ENCODE peak calls at places on chromosomes 6 and 20, in six cellular contexts. One of them, this sample, is unnamed.

GRCh38 chr6:73523434-73524123 is 2.7 kb upstream of the EEF1A1 start:
- DNase-seq in CD8-positive, alpha-beta T cell: peak; percentile 86
- DNase-seq in right atrium auricular region: peak; percentile 65
- DNase-seq in SK-N-SH: no peak
- DNase-seq in vagina: no peak
- DNase-seq in lung: peak; percentile 78
- DNase-seq in this sample: no peak

GRCh38 chr20:55782861-55783260 is 222.5 kb downstream of the CBLN4 start:
- DNase-seq in CD8-positive, alpha-beta T cell: no peak
- DNase-seq in lung: no peak
- DNase-seq in vagina: no peak
- DNase-seq in SK-N-SH: peak; percentile 21
- DNase-seq in right atrium auricular region: no peak
- DNase-seq in this sample: no peak

GRCh38 chr6:27743787-27744186 is 168.4 kb downstream of the OR2B2 start:
- DNase-seq in CD8-positive, alpha-beta T cell: no peak
- DNase-seq in vagina: no peak
- DNase-seq in SK-N-SH: no peak
- DNase-seq in lung: no peak
- DNase-seq in right atrium auricular region: no peak
- DNase-seq in this sample: no peak

GRCh38 chr6:149476789-149477455 is 7.9 kb downstream of the ZC3H12D start:
- DNase-seq in vagina: no peak
- DNase-seq in lung: no peak
- DNase-seq in SK-N-SH: no peak
- DNase-seq in CD8-positive, alpha-beta T cell: no peak
- DNase-seq in right atrium auricular region: no peak
- DNase-seq in this sample: no peak

GRCh38 chr6:148998704-148999103 is 251.9 kb downstream of the UST start:
- DNase-seq in CD8-positive, alpha-beta T cell: no peak
- DNase-seq in right atrium auricular region: no peak
- DNase-seq in lung: no peak
- DNase-seq in SK-N-SH: no peak
- DNase-seq in vagina: no peak
- DNase-seq in this sample: no peak

GRCh38 chr6:42453649-42454427 is 2.1 kb upstream of the TRERF1 start:
- DNase-seq in lung: no peak
- DNase-seq in vagina: no peak
- DNase-seq in SK-N-SH: peak; percentile 43
- DNase-seq in right atrium auricular region: no peak
- DNase-seq in CD8-positive, alpha-beta T cell: peak; percentile 57
- DNase-seq in this sample: no peak

GRCh38 chr6:103142902-103143301 is 1716.8 kb downstream of the HACE1 start:
- DNase-seq in CD8-positive, alpha-beta T cell: no peak
- DNase-seq in lung: no peak
- DNase-seq in right atrium auricular region: no peak
- DNase-seq in SK-N-SH: peak; percentile 20
- DNase-seq in vagina: no peak
- DNase-seq in this sample: no peak

GRCh38 chr6:158506577-158506976 is 53.3 kb upstream of the TMEM181 start:
- DNase-seq in lung: no peak
- DNase-seq in vagina: no peak
- DNase-seq in right atrium auricular region: peak; percentile 9
- DNase-seq in SK-N-SH: peak; percentile 69
- DNase-seq in CD8-positive, alpha-beta T cell: peak; percentile 34
- DNase-seq in this sample: no peak

GRCh38 chr6:17656644-17657043 is 50.1 kb downstream of the NUP153 start:
- DNase-seq in CD8-positive, alpha-beta T cell: no peak
- DNase-seq in SK-N-SH: no peak
- DNase-seq in lung: no peak
- DNase-seq in right atrium auricular region: no peak
- DNase-seq in vagina: no peak
- DNase-seq in this sample: no peak

GRCh38 chr6:13368079-13368478 is 39.7 kb upstream of the TBC1D7 start:
- DNase-seq in right atrium auricular region: no peak
- DNase-seq in vagina: no peak
- DNase-seq in CD8-positive, alpha-beta T cell: no peak
- DNase-seq in SK-N-SH: peak; percentile 32
- DNase-seq in lung: no peak
- DNase-seq in this sample: no peak

GRCh38 chr6:73565767-73566485 is 45.1 kb upstream of the EEF1A1 start:
- DNase-seq in SK-N-SH: no peak
- DNase-seq in CD8-positive, alpha-beta T cell: no peak
- DNase-seq in right atrium auricular region: no peak
- DNase-seq in lung: no peak
- DNase-seq in vagina: no peak
- DNase-seq in this sample: no peak

GRCh38 chr6:169643521-169643920 is 58.3 kb downstream of the WDR27 start:
- DNase-seq in vagina: no peak
- DNase-seq in CD8-positive, alpha-beta T cell: no peak
- DNase-seq in SK-N-SH: no peak
- DNase-seq in right atrium auricular region: no peak
- DNase-seq in lung: no peak
- DNase-seq in this sample: no peak
- TF ChIP-seq CTCF in vagina: no peak
- TF ChIP-seq CTCF in CD8-positive, alpha-beta T cell: no peak
- TF ChIP-seq CTCF in SK-N-SH: no peak
- TF ChIP-seq CTCF in right atrium auricular region: no peak
- TF ChIP-seq CTCF in lung: no peak
- TF ChIP-seq CTCF in this sample: no peak

GRCh38 chr6:127290391-127290963 is 23.8 kb downstream of the RNF146 start:
- DNase-seq in lung: no peak
- DNase-seq in CD8-positive, alpha-beta T cell: no peak
- DNase-seq in vagina: no peak
- DNase-seq in SK-N-SH: no peak
- DNase-seq in right atrium auricular region: no peak
- DNase-seq in this sample: no peak
- H3K27ac ChIP-seq in lung: no peak overlapping the region
- H3K27ac ChIP-seq in CD8-positive, alpha-beta T cell: no peak overlapping the region
- H3K27ac ChIP-seq in vagina: no peak overlapping the region
- H3K27ac ChIP-seq in SK-N-SH: no peak overlapping the region
- H3K27ac ChIP-seq in right atrium auricular region: no peak overlapping the region
- H3K27ac ChIP-seq in this sample: no peak overlapping the region

GRCh38 chr6:32175711-32176475 is at the start of gene AGPAT1:
- DNase-seq in vagina: no peak
- DNase-seq in SK-N-SH: peak; percentile 97
- DNase-seq in CD8-positive, alpha-beta T cell: peak; percentile 97
- DNase-seq in right atrium auricular region: peak; percentile 94
- DNase-seq in lung: peak; percentile 96
- DNase-seq in this sample: peak; percentile 96

GRCh38 chr6:32175322-32175710 is 568 bp downstream of the AGPAT1 start:
- DNase-seq in lung: no peak
- DNase-seq in SK-N-SH: no peak
- DNase-seq in vagina: no peak
- DNase-seq in right atrium auricular region: no peak
- DNase-seq in CD8-positive, alpha-beta T cell: no peak
- DNase-seq in this sample: no peak

GRCh38 chr6:32176476-32177181 is 745 bp upstream of the AGPAT1 start:
- DNase-seq in lung: no peak
- DNase-seq in SK-N-SH: no peak
- DNase-seq in right atrium auricular region: no peak
- DNase-seq in vagina: no peak
- DNase-seq in CD8-positive, alpha-beta T cell: no peak
- DNase-seq in this sample: no peak

GRCh38 chr6:32173051-32173727 is 2.7 kb downstream of the AGPAT1 start:
- DNase-seq in vagina: no peak
- DNase-seq in right atrium auricular region: no peak
- DNase-seq in lung: no peak
- DNase-seq in SK-N-SH: no peak
- DNase-seq in CD8-positive, alpha-beta T cell: no peak
- DNase-seq in this sample: no peak

DNA sequence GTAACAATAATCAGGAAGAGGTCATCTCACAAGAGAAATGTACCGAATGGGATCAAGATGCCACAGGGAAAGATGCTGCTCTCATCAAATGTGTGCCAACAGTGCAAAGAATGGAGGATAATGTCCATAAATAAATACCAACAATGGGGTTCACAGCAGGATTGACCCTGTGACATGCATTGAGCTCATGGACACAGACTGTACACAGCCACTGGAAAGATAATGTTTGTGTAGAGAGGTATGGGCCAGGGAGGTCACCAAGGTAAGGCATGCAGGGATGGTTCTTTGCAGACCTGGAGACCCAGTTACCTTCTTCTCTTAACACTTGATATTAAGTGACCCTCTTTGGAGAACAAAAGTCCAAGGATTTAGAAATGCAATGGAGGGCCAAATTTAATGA is 1.5 kb downstream of the AGPAT1 start:
- DNase-seq in right atrium auricular region: no peak
- DNase-seq in CD8-positive, alpha-beta T cell: no peak
- DNase-seq in lung: no peak
- DNase-seq in SK-N-SH: no peak
- DNase-seq in vagina: no peak
- DNase-seq in this sample: no peak
- H3K4me3 ChIP-seq in right atrium auricular region: no peak overlapping the region
- H3K4me3 ChIP-seq in CD8-positive, alpha-beta T cell: no peak overlapping the region
- H3K4me3 ChIP-seq in lung: no peak overlapping the region
- H3K4me3 ChIP-seq in SK-N-SH: no peak overlapping the region
- H3K4me3 ChIP-seq in vagina: no peak overlapping the region
- H3K4me3 ChIP-seq in this sample: no peak overlapping the region

DNA sequence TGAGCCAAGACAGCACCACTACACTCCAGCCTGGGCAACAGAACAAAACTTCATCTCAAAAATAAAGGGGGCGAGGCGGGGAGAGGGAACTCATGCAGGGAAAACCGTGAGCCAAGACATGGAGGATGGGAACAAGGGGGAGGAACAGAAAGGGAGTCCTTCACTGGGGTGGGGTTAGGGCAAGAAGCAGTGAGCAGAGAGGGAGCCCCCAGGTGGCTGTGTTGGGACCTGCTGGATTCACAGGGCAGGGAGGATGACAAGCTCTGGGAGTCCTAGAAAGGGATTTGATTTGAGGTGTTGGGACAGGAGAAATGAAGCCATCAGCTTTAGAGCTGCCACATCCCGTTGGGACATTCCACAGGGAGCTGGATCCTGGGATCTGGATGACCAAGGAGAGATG is 90.6 kb upstream of the TOP1 start:
- DNase-seq in lung: no peak
- DNase-seq in vagina: no peak
- DNase-seq in right atrium auricular region: no peak
- DNase-seq in SK-N-SH: no peak
- DNase-seq in CD8-positive, alpha-beta T cell: no peak
- DNase-seq in this sample: no peak
- TF ChIP-seq CTCF in lung: no peak
- TF ChIP-seq CTCF in vagina: no peak
- TF ChIP-seq CTCF in right atrium auricular region: no peak
- TF ChIP-seq CTCF in SK-N-SH: no peak
- TF ChIP-seq CTCF in CD8-positive, alpha-beta T cell: no peak
- TF ChIP-seq CTCF in this sample: no peak

DNA sequence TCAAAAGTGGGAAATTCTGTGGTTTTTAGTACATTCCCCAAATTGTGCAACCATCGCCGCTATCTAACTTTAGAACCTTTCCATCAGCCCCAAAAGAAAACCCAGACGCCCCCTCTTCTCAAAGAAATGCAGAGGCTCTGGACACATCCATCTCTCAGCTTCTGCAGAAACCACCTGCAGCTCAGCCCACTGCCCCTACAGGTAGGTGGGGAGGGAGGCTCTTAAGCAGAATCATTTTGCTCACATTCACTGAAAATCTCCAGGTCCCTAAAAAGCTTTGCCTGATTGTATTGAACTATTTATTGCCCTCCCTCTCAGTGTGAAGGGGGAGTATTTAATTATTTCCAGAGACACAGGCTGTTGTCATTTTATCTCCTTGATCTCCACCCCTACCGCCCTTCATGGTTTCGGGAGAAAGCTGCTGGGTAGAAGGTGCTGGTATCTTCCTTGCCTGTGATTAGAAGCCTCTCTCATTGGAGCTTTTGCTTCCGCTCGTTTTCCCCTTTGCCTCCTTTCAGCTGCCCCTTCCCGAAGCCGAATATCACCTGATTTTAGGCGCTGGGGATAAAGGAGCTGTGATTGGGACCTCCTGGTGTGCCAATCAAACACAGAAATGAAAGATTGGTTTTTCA is 68.8 kb upstream of the KCNG1 start:
- DNase-seq in vagina: no peak
- DNase-seq in CD8-positive, alpha-beta T cell: no peak
- DNase-seq in lung: no peak
- DNase-seq in SK-N-SH: peak; percentile 40
- DNase-seq in right atrium auricular region: no peak
- DNase-seq in this sample: no peak
- H3K27ac ChIP-seq in vagina: no peak overlapping the region
- H3K27ac ChIP-seq in CD8-positive, alpha-beta T cell: no peak overlapping the region
- H3K27ac ChIP-seq in lung: no peak overlapping the region
- H3K27ac ChIP-seq in SK-N-SH: no peak overlapping the region
- H3K27ac ChIP-seq in right atrium auricular region: no peak overlapping the region
- H3K27ac ChIP-seq in this sample: no peak overlapping the region

GRCh38 chr6:10516953-10517352 is 4.2 kb upstream of the GCNT2 start:
- DNase-seq in vagina: no peak
- DNase-seq in right atrium auricular region: no peak
- DNase-seq in SK-N-SH: no peak
- DNase-seq in CD8-positive, alpha-beta T cell: no peak
- DNase-seq in lung: no peak
- DNase-seq in this sample: no peak
- H3K4me3 ChIP-seq in vagina: no peak overlapping the region
- H3K4me3 ChIP-seq in right atrium auricular region: no peak overlapping the region
- H3K4me3 ChIP-seq in SK-N-SH: no peak overlapping the region
- H3K4me3 ChIP-seq in CD8-positive, alpha-beta T cell: no peak overlapping the region
- H3K4me3 ChIP-seq in lung: no peak overlapping the region
- H3K4me3 ChIP-seq in this sample: no peak overlapping the region

GRCh38 chr6:152595507-152595906 is 41.7 kb downstream of the SYNE1 start:
- DNase-seq in CD8-positive, alpha-beta T cell: no peak
- DNase-seq in SK-N-SH: no peak
- DNase-seq in right atrium auricular region: no peak
- DNase-seq in vagina: no peak
- DNase-seq in lung: no peak
- DNase-seq in this sample: no peak
- TF ChIP-seq CTCF in CD8-positive, alpha-beta T cell: no peak
- TF ChIP-seq CTCF in SK-N-SH: peak; percentile 50
- TF ChIP-seq CTCF in right atrium auricular region: peak; percentile 50
- TF ChIP-seq CTCF in vagina: no peak
- TF ChIP-seq CTCF in lung: no peak
- TF ChIP-seq CTCF in this sample: peak; percentile 66

GRCh38 chr6:54273214-54273820 is 34.9 kb upstream of the TINAG start:
- DNase-seq in lung: no peak
- DNase-seq in CD8-positive, alpha-beta T cell: no peak
- DNase-seq in SK-N-SH: no peak
- DNase-seq in right atrium auricular region: no peak
- DNase-seq in vagina: no peak
- DNase-seq in this sample: no peak
- H3K27ac ChIP-seq in lung: no peak overlapping the region
- H3K27ac ChIP-seq in CD8-positive, alpha-beta T cell: no peak overlapping the region
- H3K27ac ChIP-seq in SK-N-SH: no peak overlapping the region
- H3K27ac ChIP-seq in right atrium auricular region: no peak overlapping the region
- H3K27ac ChIP-seq in vagina: no peak overlapping the region
- H3K27ac ChIP-seq in this sample: no peak overlapping the region

This sample was measured in AG04450.